ENCODE peak calls at places on chromosome 14, in eight cellular contexts. X is fibroblast of lung, H is NT2/D1, M is HepG2, T is neuronal stem cell, D is astrocyte, Y is PC-3, I is GM23248. O is an unnamed sample. For H3K27me3, the result is how much of the 10 kb centered on the place peaks cover.

GRCh38 chr14:104346112-104346462 is 207.7 kb downstream of the KIF26A start:
- DNase-seq in X (no peak), H (no peak), M (no peak), T (no peak), D (no peak), Y (peak), I (no peak), O (no peak)

GRCh38 chr14:52363001-52363704 is 49.0 kb downstream of the PTGER2 start:
- DNase-seq in X (no peak), H (no peak), M (no peak), T (no peak), D (no peak), Y (no peak), I (no peak), O (peak)

GRCh38 chr14:104977008-104977680 is 1.0 kb downstream of the AHNAK2 start:
- DNase-seq in X (no peak), H (no peak), M (no peak), T (no peak), D (no peak), Y (peak), I (no peak), O (no peak)

GRCh38 chr14:99575043-99576023 is 28.7 kb downstream of the CCDC85C start:
- DNase-seq in X (peak), H (no peak), M (peak), T (no peak), D (peak), Y (peak), I (peak), O (no peak)

GRCh38 chr14:37994846-37995372 is 212.8 kb upstream of the SSTR1 start:
- DNase-seq in X (no peak), H (no peak), M (no peak), T (no peak), D (no peak), Y (no peak), I (no peak), O (no peak)

GRCh38 chr14:66359500-66359899 is 126.7 kb upstream of the CCDC196 start:
- DNase-seq in X (peak), H (peak), M (peak), T (peak), D (peak), Y (peak), I (peak), O (peak)

GRCh38 chr14:90979451-90979850 is 81.0 kb downstream of the RPS6KA5 start:
- DNase-seq in X (no peak), H (no peak), M (no peak), T (no peak), D (no peak), Y (no peak), I (no peak), O (no peak)

GRCh38 chr14:49992901-49993335 is 100.0 kb downstream of the ARF6 start:
- DNase-seq in X (peak), H (no peak), M (peak), T (no peak), D (peak), Y (peak), I (peak), O (peak)

GRCh38 chr14:58280954-58281787 is 17.2 kb upstream of the ARID4A start:
- DNase-seq in X (peak), H (no peak), M (no peak), T (no peak), D (peak), Y (peak), I (peak), O (peak)

GRCh38 chr14:67650694-67651093 is 23.7 kb downstream of the VTI1B start:
- DNase-seq in X (peak), H (no peak), M (no peak), T (no peak), D (peak), Y (no peak), I (peak), O (peak)

GRCh38 chr14:99524804-99525698 is 43.8 kb downstream of the CCNK start:
- DNase-seq in X (peak), H (no peak), M (no peak), T (no peak), D (peak), Y (peak), I (peak), O (peak)

GRCh38 chr14:56979961-56980360 is 169.7 kb upstream of the OTX2 start:
- DNase-seq in X (no peak), H (no peak), M (no peak), T (no peak), D (no peak), Y (no peak), I (no peak), O (no peak)

GRCh38 chr14:65101631-65102440 is 481 bp downstream of the MAX start:
- DNase-seq in X (no peak), H (no peak), M (no peak), T (peak), D (no peak), Y (no peak), I (peak), O (peak)

GRCh38 chr14:21233457-21234076 is 35.7 kb downstream of the HNRNPC start:
- DNase-seq in X (no peak), H (no peak), M (peak), T (no peak), D (no peak), Y (no peak), I (peak), O (no peak)

GRCh38 chr14:91372680-91373495 is 44.7 kb downstream of the CCDC88C start:
- DNase-seq in X (no peak), H (no peak), M (no peak), T (no peak), D (no peak), Y (no peak), I (no peak), O (no peak)

GRCh38 chr14:55052259-55052930 is 948 bp downstream of the MAPK1IP1L start:
- DNase-seq in X (peak), H (no peak), M (no peak), T (no peak), D (peak), Y (peak), I (peak), O (peak)

DNA sequence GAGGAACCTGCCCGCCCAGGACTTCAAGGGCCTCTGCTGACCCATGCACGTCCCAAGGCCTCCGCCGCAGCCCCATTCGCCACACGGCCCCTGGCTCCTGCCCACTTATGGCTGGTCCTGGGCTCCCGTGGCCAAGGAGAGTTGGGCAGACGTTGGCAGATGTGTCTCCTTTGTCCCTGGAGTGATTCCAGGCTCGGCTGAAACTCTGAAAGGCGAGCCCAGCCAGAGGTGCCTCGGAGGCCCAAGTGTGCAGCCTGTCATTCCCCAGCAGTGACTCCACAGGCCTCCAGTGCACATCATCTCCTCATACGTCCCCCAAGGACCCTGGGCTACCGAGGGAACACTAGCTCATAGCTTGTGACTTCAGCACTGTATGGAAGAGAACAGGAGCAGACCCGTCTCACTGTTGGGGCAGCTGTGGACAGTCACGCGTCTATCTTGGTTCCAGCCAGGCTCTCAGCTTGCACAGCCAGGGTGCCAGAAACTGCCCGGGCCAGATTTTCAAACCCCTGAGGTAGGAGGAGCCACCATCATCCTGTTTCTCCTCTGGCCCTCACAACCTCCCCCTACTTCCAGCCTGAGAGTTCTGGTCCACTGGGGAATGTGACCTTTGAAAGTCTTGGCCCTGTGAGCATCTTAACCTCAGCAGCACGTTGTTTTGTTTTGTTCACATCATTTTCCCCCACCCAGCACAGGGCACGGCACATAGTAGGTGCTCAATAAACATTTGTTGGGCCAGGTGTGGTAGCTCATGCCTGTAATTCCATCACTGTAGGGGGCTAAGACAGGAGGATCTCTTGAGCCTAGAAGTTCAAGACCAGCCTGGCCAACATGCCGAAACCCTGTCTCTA is 50.2 kb downstream of the PSMA6 start:
- DNase-seq in X (peak), H (no peak), M (no peak), T (no peak), D (peak), Y (no peak), I (peak), O (peak)
- H3K9ac ChIP-seq in X (peak), H (no peak), M (peak), T (no peak), D (no peak), Y (no peak), I (peak), O (peak)

DNA sequence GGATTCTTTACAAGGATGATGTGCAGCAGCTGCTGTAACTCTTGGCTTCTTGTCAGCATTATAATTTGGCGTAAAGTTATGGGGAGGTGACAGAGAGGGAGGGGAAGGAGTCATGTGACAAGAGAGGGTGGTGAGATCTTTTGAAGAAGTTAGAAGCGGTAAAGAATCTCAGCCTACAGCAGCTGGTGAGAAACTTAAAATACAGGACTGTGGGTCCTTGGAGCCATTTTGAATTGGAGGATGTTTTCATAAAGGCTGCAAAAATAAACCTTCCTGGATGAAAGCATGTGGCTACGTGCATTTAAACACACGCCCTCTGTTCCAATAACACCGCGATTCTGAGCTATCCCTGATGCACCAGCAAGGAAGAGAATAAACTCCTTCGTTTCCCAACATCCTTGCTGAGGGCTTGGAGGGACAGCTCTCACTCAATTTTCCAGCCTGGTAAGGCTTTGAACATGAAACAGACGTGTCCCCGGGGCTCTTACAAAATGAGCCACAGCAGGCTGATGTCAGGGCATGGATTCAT is 133.7 kb downstream of the TMEM30B start:
- DNase-seq in X (peak), H (no peak), M (no peak), T (no peak), D (peak), Y (no peak), I (no peak), O (peak)
- H3K27me3 ChIP-seq in X (under half), H (under half), M (under half), T (under half), D (under half), Y (under half), I (under half), O (under half)

GRCh38 chr14:97224016-97224415 is 426.8 kb downstream of the VRK1 start:
- DNase-seq in X (no peak), H (no peak), M (no peak), T (no peak), D (no peak), Y (no peak), I (no peak), O (no peak)
- H3K9ac ChIP-seq in X (no peak), H (no peak), M (no peak), T (no peak), D (no peak), Y (no peak), I (no peak), O (no peak)

GRCh38 chr14:30908826-30909225 is 34.5 kb downstream of the COCH start:
- DNase-seq in X (no peak), H (no peak), M (no peak), T (no peak), D (no peak), Y (no peak), I (no peak), O (no peak)

GRCh38 chr14:30915596-30915995 is 41.2 kb downstream of the COCH start:
- DNase-seq in X (no peak), H (no peak), M (no peak), T (no peak), D (no peak), Y (no peak), I (peak), O (peak)

GRCh38 chr14:30914812-30915211 is 40.5 kb downstream of the COCH start:
- DNase-seq in X (no peak), H (no peak), M (no peak), T (no peak), D (no peak), Y (no peak), I (no peak), O (no peak)
- H3K27me3 ChIP-seq in X (under half), H (under half), M (under half), T (under half), D (under half), Y (under half), I (under half), O (under half)

GRCh38 chr14:101355284-101355683 is 206.0 kb upstream of the DIO3 start:
- DNase-seq in X (no peak), H (no peak), M (no peak), T (no peak), D (no peak), Y (no peak), I (no peak), O (no peak)

GRCh38 chr14:101351769-101352168 is 209.5 kb upstream of the DIO3 start:
- DNase-seq in X (no peak), H (no peak), M (no peak), T (no peak), D (no peak), Y (no peak), I (no peak), O (no peak)

GRCh38 chr14:101354726-101355125 is 206.6 kb upstream of the DIO3 start:
- DNase-seq in X (no peak), H (no peak), M (no peak), T (no peak), D (no peak), Y (no peak), I (no peak), O (no peak)

GRCh38 chr14:101352567-101352966 is 208.7 kb upstream of the DIO3 start:
- DNase-seq in X (no peak), H (no peak), M (no peak), T (no peak), D (no peak), Y (no peak), I (no peak), O (no peak)

DNA sequence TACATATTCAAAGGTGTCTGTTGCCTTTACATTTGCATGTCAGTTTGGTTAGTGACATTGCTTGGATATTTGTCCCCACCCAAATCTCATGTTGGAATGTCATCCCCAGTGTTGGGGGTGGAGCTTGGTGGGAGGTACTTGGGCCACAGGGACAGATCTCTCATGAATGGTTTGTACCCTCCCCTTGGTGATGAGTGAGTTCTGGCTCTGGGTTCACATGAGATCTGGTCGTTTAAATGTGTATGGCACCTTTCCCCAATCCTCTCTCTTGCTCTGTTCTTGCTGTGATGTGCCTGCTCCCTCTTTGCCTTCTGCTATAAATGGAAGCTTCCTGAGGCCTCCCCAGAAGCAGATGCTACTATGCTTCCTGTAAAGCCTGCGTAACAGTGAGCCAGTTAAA is 207.9 kb upstream of the DIO3 start:
- DNase-seq in X (no peak), H (no peak), M (no peak), T (no peak), D (no peak), Y (no peak), I (no peak), O (no peak)
- H3K9ac ChIP-seq in X (no peak), H (no peak), M (no peak), T (no peak), D (no peak), Y (no peak), I (no peak), O (no peak)

GRCh38 chr14:34098045-34098984 is 147.4 kb upstream of the EGLN3 start:
- DNase-seq in X (peak), H (no peak), M (peak), T (no peak), D (peak), Y (peak), I (peak), O (peak)
- H3K27me3 ChIP-seq in X (under half), H (under half), M (under half), T (under half), D (under half), Y (under half), I (under half), O (under half)

O was measured in adipocyte.